ENCODE peak calls at places on chromosomes 4 and X, in nine cellular contexts. One of them, this sample, is unnamed.

GRCh38 chr4:36310793-36311192 is 29.4 kb downstream of the DTHD1 start:
- DNase-seq in esophagus muscularis mucosa: no peak
- DNase-seq in A549: no peak
- DNase-seq in ovary: peak; percentile 16
- DNase-seq in suprapubic skin: no peak
- DNase-seq in transverse colon: peak; percentile 23
- DNase-seq in sigmoid colon: peak; percentile 71
- DNase-seq in SK-N-SH: no peak
- DNase-seq in HepG2: no peak
- DNase-seq in this sample: peak; percentile 65

GRCh38 chr4:13536607-13537006 is 7.7 kb downstream of the NKX3-2 start:
- DNase-seq in ovary: no peak
- DNase-seq in HepG2: no peak
- DNase-seq in A549: no peak
- DNase-seq in SK-N-SH: peak; percentile 11
- DNase-seq in esophagus muscularis mucosa: peak; percentile 39
- DNase-seq in suprapubic skin: no peak
- DNase-seq in transverse colon: no peak
- DNase-seq in sigmoid colon: no peak
- DNase-seq in this sample: no peak

GRCh38 chr4:83599183-83599582 is 63.3 kb downstream of the GPAT3 start:
- DNase-seq in esophagus muscularis mucosa: no peak
- DNase-seq in suprapubic skin: no peak
- DNase-seq in sigmoid colon: no peak
- DNase-seq in SK-N-SH: no peak
- DNase-seq in A549: no peak
- DNase-seq in transverse colon: no peak
- DNase-seq in ovary: no peak
- DNase-seq in HepG2: peak; percentile 27
- DNase-seq in this sample: no peak

GRCh38 chr4:122329876-122330595 is 48.8 kb upstream of the ADAD1 start:
- DNase-seq in SK-N-SH: no peak
- DNase-seq in ovary: no peak
- DNase-seq in HepG2: no peak
- DNase-seq in A549: no peak
- DNase-seq in esophagus muscularis mucosa: no peak
- DNase-seq in suprapubic skin: no peak
- DNase-seq in transverse colon: no peak
- DNase-seq in sigmoid colon: no peak
- DNase-seq in this sample: no peak

GRCh38 chr4:86959588-86960500 is 25.0 kb downstream of the AFF1 start:
- DNase-seq in sigmoid colon: no peak
- DNase-seq in suprapubic skin: no peak
- DNase-seq in A549: no peak
- DNase-seq in HepG2: no peak
- DNase-seq in ovary: no peak
- DNase-seq in esophagus muscularis mucosa: no peak
- DNase-seq in transverse colon: no peak
- DNase-seq in SK-N-SH: no peak
- DNase-seq in this sample: no peak

GRCh38 chr4:41432889-41433288 is 105.1 kb upstream of the LIMCH1 start:
- DNase-seq in A549: no peak
- DNase-seq in esophagus muscularis mucosa: no peak
- DNase-seq in sigmoid colon: no peak
- DNase-seq in suprapubic skin: no peak
- DNase-seq in HepG2: no peak
- DNase-seq in transverse colon: no peak
- DNase-seq in ovary: no peak
- DNase-seq in SK-N-SH: no peak
- DNase-seq in this sample: no peak

GRCh38 chr4:14695411-14695810 is 306.9 kb upstream of the CPEB2 start:
- DNase-seq in esophagus muscularis mucosa: no peak
- DNase-seq in SK-N-SH: no peak
- DNase-seq in A549: no peak
- DNase-seq in transverse colon: no peak
- DNase-seq in ovary: no peak
- DNase-seq in HepG2: no peak
- DNase-seq in suprapubic skin: no peak
- DNase-seq in sigmoid colon: no peak
- DNase-seq in this sample: no peak

GRCh38 chr4:39085891-39086290 is 23.9 kb downstream of the KLHL5 start:
- DNase-seq in SK-N-SH: no peak
- DNase-seq in A549: no peak
- DNase-seq in suprapubic skin: no peak
- DNase-seq in transverse colon: no peak
- DNase-seq in ovary: no peak
- DNase-seq in sigmoid colon: no peak
- DNase-seq in HepG2: no peak
- DNase-seq in esophagus muscularis mucosa: no peak
- DNase-seq in this sample: no peak

GRCh38 chrX:123563167-123563566 is 169.7 kb downstream of the THOC2 start:
- DNase-seq in ovary: no peak
- DNase-seq in A549: no peak
- DNase-seq in sigmoid colon: no peak
- DNase-seq in suprapubic skin: no peak
- DNase-seq in transverse colon: no peak
- DNase-seq in HepG2: no peak
- DNase-seq in SK-N-SH: no peak
- DNase-seq in esophagus muscularis mucosa: no peak
- DNase-seq in this sample: no peak

GRCh38 chrX:38806054-38806389 is 4.8 kb downstream of the MID1IP1 start:
- DNase-seq in ovary: no peak
- DNase-seq in HepG2: no peak
- DNase-seq in sigmoid colon: no peak
- DNase-seq in suprapubic skin: no peak
- DNase-seq in esophagus muscularis mucosa: no peak
- DNase-seq in transverse colon: no peak
- DNase-seq in A549: peak; percentile 10
- DNase-seq in SK-N-SH: peak; percentile 29
- DNase-seq in this sample: no peak

GRCh38 chrX:118360429-118361125 is 14.7 kb downstream of the WDR44 start:
- DNase-seq in HepG2: no peak
- DNase-seq in suprapubic skin: no peak
- DNase-seq in ovary: no peak
- DNase-seq in A549: no peak
- DNase-seq in SK-N-SH: no peak
- DNase-seq in sigmoid colon: no peak
- DNase-seq in esophagus muscularis mucosa: no peak
- DNase-seq in transverse colon: no peak
- DNase-seq in this sample: no peak

GRCh38 chr4:10605746-10606482 is 78.7 kb downstream of the CLNK start:
- DNase-seq in ovary: no peak
- DNase-seq in HepG2: no peak
- DNase-seq in suprapubic skin: no peak
- DNase-seq in A549: no peak
- DNase-seq in SK-N-SH: no peak
- DNase-seq in esophagus muscularis mucosa: no peak
- DNase-seq in sigmoid colon: no peak
- DNase-seq in transverse colon: no peak
- DNase-seq in this sample: no peak

GRCh38 chr4:101201421-101201820 is 145.9 kb downstream of the PPP3CA start:
- DNase-seq in transverse colon: no peak
- DNase-seq in ovary: no peak
- DNase-seq in A549: no peak
- DNase-seq in SK-N-SH: no peak
- DNase-seq in sigmoid colon: no peak
- DNase-seq in esophagus muscularis mucosa: no peak
- DNase-seq in HepG2: no peak
- DNase-seq in suprapubic skin: no peak
- DNase-seq in this sample: no peak

GRCh38 chr4:6609415-6610079 is 30.9 kb upstream of the MRFAP1 start:
- DNase-seq in HepG2: no peak
- DNase-seq in suprapubic skin: no peak
- DNase-seq in A549: no peak
- DNase-seq in sigmoid colon: no peak
- DNase-seq in SK-N-SH: no peak
- DNase-seq in esophagus muscularis mucosa: no peak
- DNase-seq in transverse colon: no peak
- DNase-seq in ovary: no peak
- DNase-seq in this sample: peak; percentile 58

GRCh38 chr4:41709844-41710481 is 38.6 kb downstream of the PHOX2B start:
- DNase-seq in HepG2: no peak
- DNase-seq in sigmoid colon: no peak
- DNase-seq in A549: peak; percentile 38
- DNase-seq in ovary: no peak
- DNase-seq in suprapubic skin: no peak
- DNase-seq in SK-N-SH: no peak
- DNase-seq in transverse colon: no peak
- DNase-seq in esophagus muscularis mucosa: no peak
- DNase-seq in this sample: no peak

GRCh38 chrX:153845842-153846241 is 15.5 kb upstream of the PDZD4 start:
- DNase-seq in sigmoid colon: no peak
- DNase-seq in suprapubic skin: no peak
- DNase-seq in HepG2: no peak
- DNase-seq in transverse colon: no peak
- DNase-seq in esophagus muscularis mucosa: no peak
- DNase-seq in ovary: no peak
- DNase-seq in A549: no peak
- DNase-seq in SK-N-SH: no peak
- DNase-seq in this sample: no peak

GRCh38 chr4:144656857-144657256 is 10.9 kb downstream of the HHIP start:
- DNase-seq in HepG2: no peak
- DNase-seq in ovary: no peak
- DNase-seq in suprapubic skin: no peak
- DNase-seq in esophagus muscularis mucosa: no peak
- DNase-seq in sigmoid colon: no peak
- DNase-seq in A549: no peak
- DNase-seq in SK-N-SH: no peak
- DNase-seq in transverse colon: no peak
- DNase-seq in this sample: no peak
- TF ChIP-seq EP300 in HepG2: no peak
- TF ChIP-seq EP300 in ovary: no peak
- TF ChIP-seq EP300 in suprapubic skin: no peak
- TF ChIP-seq EP300 in esophagus muscularis mucosa: no peak
- TF ChIP-seq EP300 in sigmoid colon: no peak
- TF ChIP-seq EP300 in A549: no peak
- TF ChIP-seq EP300 in SK-N-SH: no peak
- TF ChIP-seq EP300 in transverse colon: no peak
- TF ChIP-seq EP300 in this sample: no peak

DNA sequence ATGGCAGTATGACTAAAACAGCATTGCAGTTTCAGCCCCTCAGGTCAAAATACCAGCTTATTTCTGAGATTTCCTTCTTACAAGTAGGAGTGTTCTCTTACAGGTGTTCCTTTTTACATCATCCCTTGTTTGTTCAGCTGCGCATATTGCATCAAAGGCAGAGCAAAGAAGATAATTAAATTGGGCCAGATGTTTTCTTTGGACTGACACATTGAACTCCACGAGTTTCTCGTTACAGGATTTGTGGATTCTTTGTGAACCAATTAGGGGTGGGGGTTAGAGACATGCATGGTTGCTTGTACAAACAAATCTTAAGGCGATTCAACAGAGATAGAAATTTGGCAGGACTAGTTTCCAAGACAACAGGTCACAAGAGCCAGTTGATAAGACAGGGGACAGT is 95.7 kb downstream of the SPANXN4 start:
- DNase-seq in suprapubic skin: no peak
- DNase-seq in esophagus muscularis mucosa: no peak
- DNase-seq in sigmoid colon: no peak
- DNase-seq in ovary: no peak
- DNase-seq in transverse colon: no peak
- DNase-seq in HepG2: no peak
- DNase-seq in SK-N-SH: no peak
- DNase-seq in A549: no peak
- DNase-seq in this sample: no peak
- TF ChIP-seq EP300 in suprapubic skin: no peak
- TF ChIP-seq EP300 in esophagus muscularis mucosa: no peak
- TF ChIP-seq EP300 in sigmoid colon: no peak
- TF ChIP-seq EP300 in ovary: no peak
- TF ChIP-seq EP300 in transverse colon: no peak
- TF ChIP-seq EP300 in HepG2: no peak
- TF ChIP-seq EP300 in SK-N-SH: no peak
- TF ChIP-seq EP300 in A549: no peak
- TF ChIP-seq EP300 in this sample: no peak

GRCh38 chr4:152309418-152309817 is 226.5 kb downstream of the FBXW7 start:
- DNase-seq in transverse colon: no peak
- DNase-seq in ovary: no peak
- DNase-seq in SK-N-SH: peak; percentile 57
- DNase-seq in A549: no peak
- DNase-seq in HepG2: no peak
- DNase-seq in suprapubic skin: no peak
- DNase-seq in sigmoid colon: no peak
- DNase-seq in esophagus muscularis mucosa: no peak
- DNase-seq in this sample: no peak

GRCh38 chr4:152310223-152310622 is 225.7 kb downstream of the FBXW7 start:
- DNase-seq in esophagus muscularis mucosa: no peak
- DNase-seq in sigmoid colon: no peak
- DNase-seq in ovary: no peak
- DNase-seq in A549: no peak
- DNase-seq in transverse colon: no peak
- DNase-seq in HepG2: no peak
- DNase-seq in SK-N-SH: no peak
- DNase-seq in suprapubic skin: no peak
- DNase-seq in this sample: no peak

GRCh38 chr4:152304220-152304619 is 231.7 kb downstream of the FBXW7 start:
- DNase-seq in A549: no peak
- DNase-seq in transverse colon: no peak
- DNase-seq in sigmoid colon: no peak
- DNase-seq in HepG2: no peak
- DNase-seq in suprapubic skin: no peak
- DNase-seq in esophagus muscularis mucosa: no peak
- DNase-seq in ovary: no peak
- DNase-seq in SK-N-SH: no peak
- DNase-seq in this sample: no peak

GRCh38 chr4:152307669-152308068 is 228.2 kb downstream of the FBXW7 start:
- DNase-seq in A549: no peak
- DNase-seq in sigmoid colon: no peak
- DNase-seq in HepG2: no peak
- DNase-seq in transverse colon: no peak
- DNase-seq in ovary: no peak
- DNase-seq in suprapubic skin: no peak
- DNase-seq in esophagus muscularis mucosa: no peak
- DNase-seq in SK-N-SH: no peak
- DNase-seq in this sample: no peak

DNA sequence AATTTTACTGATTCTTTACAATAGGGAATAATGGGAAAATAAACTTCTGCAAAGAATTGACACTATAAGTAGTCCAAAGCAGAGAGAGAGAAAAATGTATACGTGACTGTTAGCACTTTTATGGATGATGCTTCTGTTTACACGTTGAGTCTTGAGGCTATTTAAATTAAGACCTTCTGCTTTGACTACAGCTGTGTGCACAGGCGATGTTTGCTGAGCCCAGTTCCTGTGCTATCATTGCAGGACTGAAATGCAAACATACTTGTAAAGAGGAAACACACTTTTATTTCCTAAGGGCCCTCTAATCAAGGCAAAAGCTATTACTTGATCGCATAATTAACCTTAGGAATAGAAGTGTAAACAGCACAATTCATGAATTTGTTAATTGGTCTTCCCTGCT is 227.0 kb downstream of the FBXW7 start:
- DNase-seq in transverse colon: no peak
- DNase-seq in suprapubic skin: no peak
- DNase-seq in sigmoid colon: no peak
- DNase-seq in HepG2: no peak
- DNase-seq in SK-N-SH: peak; percentile 21
- DNase-seq in esophagus muscularis mucosa: no peak
- DNase-seq in ovary: no peak
- DNase-seq in A549: no peak
- DNase-seq in this sample: no peak
- TF ChIP-seq EP300 in transverse colon: no peak
- TF ChIP-seq EP300 in suprapubic skin: no peak
- TF ChIP-seq EP300 in sigmoid colon: no peak
- TF ChIP-seq EP300 in HepG2: no peak
- TF ChIP-seq EP300 in SK-N-SH: no peak
- TF ChIP-seq EP300 in esophagus muscularis mucosa: no peak
- TF ChIP-seq EP300 in ovary: no peak
- TF ChIP-seq EP300 in A549: no peak
- TF ChIP-seq EP300 in this sample: no peak

GRCh38 chrX:12563121-12563520 is 228.1 kb upstream of the PRPS2 start:
- DNase-seq in ovary: no peak
- DNase-seq in esophagus muscularis mucosa: no peak
- DNase-seq in HepG2: no peak
- DNase-seq in SK-N-SH: no peak
- DNase-seq in suprapubic skin: no peak
- DNase-seq in A549: no peak
- DNase-seq in sigmoid colon: no peak
- DNase-seq in transverse colon: no peak
- DNase-seq in this sample: no peak
- TF ChIP-seq EP300 in ovary: no peak
- TF ChIP-seq EP300 in esophagus muscularis mucosa: no peak
- TF ChIP-seq EP300 in HepG2: no peak
- TF ChIP-seq EP300 in SK-N-SH: no peak
- TF ChIP-seq EP300 in suprapubic skin: no peak
- TF ChIP-seq EP300 in A549: no peak
- TF ChIP-seq EP300 in sigmoid colon: no peak
- TF ChIP-seq EP300 in transverse colon: no peak
- TF ChIP-seq EP300 in this sample: no peak